ENCODE peak calls at places on chromosomes 16 and 17, in four cellular contexts. U, K, A and D are unnamed samples.

GRCh38 chr17:63447688-63448005 is 1.5 kb upstream of the CYB561 start:
- DNase-seq in U (no peak), K (no peak), A (no peak), D (no peak)

GRCh38 chr17:2484876-2485275 is 26.8 kb downstream of the METTL16 start:
- DNase-seq in U (no peak), K (no peak), A (no peak), D (no peak)

GRCh38 chr16:86761117-86761971 is 183.0 kb downstream of the FOXL1 start:
- DNase-seq in U (peak), K (peak), A (no peak), D (peak)

GRCh38 chr17:62179525-62180161 is 114.6 kb upstream of the MED13 start:
- DNase-seq in U (peak), K (no peak), A (no peak), D (no peak)

GRCh38 chr16:35492225-35492624 is 2032.8 kb downstream of the TP53TG3F start:
- DNase-seq in U (no peak), K (no peak), A (no peak), D (no peak)

GRCh38 chr17:4110152-4110551 is 32.7 kb downstream of the ZZEF1 start:
- DNase-seq in U (no peak), K (no peak), A (no peak), D (no peak)

GRCh38 chr17:80385046-80385445 is 29.9 kb upstream of the ENDOV start:
- DNase-seq in U (no peak), K (no peak), A (no peak), D (peak)

GRCh38 chr17:56810286-56810781 is 23.4 kb downstream of the C17orf67 start:
- DNase-seq in U (no peak), K (no peak), A (no peak), D (no peak)

GRCh38 chr17:50052822-50053653 is 2.9 kb upstream of the ITGA3 start:
- DNase-seq in U (no peak), K (no peak), A (no peak), D (peak)

GRCh38 chr16:67357561-67357960 is 30.9 kb downstream of the LRRC36 start:
- DNase-seq in U (no peak), K (no peak), A (no peak), D (no peak)

GRCh38 chr16:64321881-64322280 is 800.0 kb downstream of the CDH11 start:
- DNase-seq in U (no peak), K (no peak), A (no peak), D (no peak)

GRCh38 chr16:17266606-17267313 is 204.0 kb downstream of the XYLT1 start:
- DNase-seq in U (no peak), K (no peak), A (no peak), D (peak)

GRCh38 chr17:5500247-5500803 is 14.0 kb downstream of the MIS12 start:
- DNase-seq in U (no peak), K (no peak), A (no peak), D (no peak)